ENCODE peak calls at places on chromosomes 16 and 17, in four cellular contexts. E is neural crest cell; I is fibroblast of lung; B is CD8-positive, alpha-beta T cell. D is an unnamed sample.

GRCh38 chr17:77322534-77323412 is 182.0 kb downstream of the SEC14L1 start:
- DNase-seq in E (no peak), B (no peak), I (peak), D (peak)

GRCh38 chr17:79776378-79777165 is 1.4 kb upstream of the CBX2 start:
- DNase-seq in E (no peak), I (no peak), B (no peak), D (no peak)

GRCh38 chr17:78252701-78253635 is 21.5 kb downstream of the TMEM235 start:
- DNase-seq in B (peak), I (no peak), E (no peak), D (no peak)

GRCh38 chr16:57988929-57989328 is 11.5 kb downstream of the ZNF319 start:
- DNase-seq in B (no peak), E (no peak), I (no peak), D (no peak)

GRCh38 chr17:9645858-9646555 is 690 bp downstream of the USP43 start:
- DNase-seq in B (no peak), E (peak), I (peak), D (no peak)

GRCh38 chr16:79651363-79651762 is 50.8 kb upstream of the MAF start:
- DNase-seq in B (no peak), E (no peak), I (peak), D (no peak)

GRCh38 chr16:53465606-53466290 is 31.5 kb downstream of the RBL2 start:
- DNase-seq in I (peak), E (no peak), B (no peak), D (no peak)

GRCh38 chr17:18988546-18989173 is 15.9 kb downstream of the FAM83G start:
- DNase-seq in B (no peak), E (no peak), I (no peak), D (no peak)

GRCh38 chr17:43920500-43921095 is 13.3 kb upstream of the MPP2 start:
- DNase-seq in E (no peak), B (no peak), I (no peak), D (no peak)

GRCh38 chr17:27669136-27669535 is 38.1 kb downstream of the LGALS9 start:
- DNase-seq in B (no peak), E (no peak), I (no peak), D (no peak)

GRCh38 chr16:22198547-22199293 is 7.4 kb upstream of the EEF2K start:
- DNase-seq in I (peak), E (no peak), B (no peak), D (no peak)

GRCh38 chr17:5821057-5821456 is 236.7 kb upstream of the NLRP1 start:
- DNase-seq in B (no peak), I (peak), E (no peak), D (no peak)

GRCh38 chr17:81616877-81617276 is 20.0 kb downstream of the NPLOC4 start:
- DNase-seq in E (no peak), I (no peak), B (no peak), D (no peak)

GRCh38 chr17:78719630-78720298 is 62.3 kb downstream of the CYTH1 start:
- DNase-seq in B (no peak), I (no peak), E (no peak), D (no peak)

GRCh38 chr17:19718613-19719364 is 2.4 kb upstream of the SLC47A2 start:
- DNase-seq in I (no peak), E (no peak), B (no peak), D (no peak)

GRCh38 chr16:15672514-15673167 is 22.6 kb downstream of the NDE1 start:
- DNase-seq in B (peak), E (peak), I (peak), D (peak)

GRCh38 chr17:4301066-4301465 is 37.3 kb upstream of the ANKFY1 start:
- DNase-seq in B (no peak), I (no peak), E (no peak), D (no peak)

GRCh38 chr17:12627177-12627629 is 38.5 kb upstream of the MYOCD start:
- DNase-seq in B (no peak), I (peak), E (no peak), D (no peak)

GRCh38 chr16:53084141-53084541 is 29.4 kb downstream of the CHD9 start:
- DNase-seq in B (no peak), I (no peak), E (no peak), D (no peak)

GRCh38 chr17:14299261-14300093 is 1.4 kb upstream of the HS3ST3B1 start:
- DNase-seq in B (peak), I (peak), E (no peak), D (peak)

GRCh38 chr16:3645504-3646347 is 8.8 kb upstream of the DNASE1 start:
- DNase-seq in B (no peak), E (peak), I (peak), D (no peak)

GRCh38 chr17:50280801-50281441 is 6.7 kb downstream of the TMEM92 start:
- DNase-seq in E (no peak), B (no peak), I (no peak), D (peak)

GRCh38 chr16:79211581-79211980 is 389.0 kb downstream of the MAF start:
- DNase-seq in B (no peak), E (no peak), I (no peak), D (no peak)

GRCh38 chr16:75868636-75869389 is 142.5 kb upstream of the CPHXL start:
- DNase-seq in B (no peak), I (no peak), E (no peak), D (no peak)

GRCh38 chr16:29147710-29148425 is 163.0 kb downstream of the LAT start:
- DNase-seq in B (no peak), I (no peak), E (no peak), D (no peak)

DNA sequence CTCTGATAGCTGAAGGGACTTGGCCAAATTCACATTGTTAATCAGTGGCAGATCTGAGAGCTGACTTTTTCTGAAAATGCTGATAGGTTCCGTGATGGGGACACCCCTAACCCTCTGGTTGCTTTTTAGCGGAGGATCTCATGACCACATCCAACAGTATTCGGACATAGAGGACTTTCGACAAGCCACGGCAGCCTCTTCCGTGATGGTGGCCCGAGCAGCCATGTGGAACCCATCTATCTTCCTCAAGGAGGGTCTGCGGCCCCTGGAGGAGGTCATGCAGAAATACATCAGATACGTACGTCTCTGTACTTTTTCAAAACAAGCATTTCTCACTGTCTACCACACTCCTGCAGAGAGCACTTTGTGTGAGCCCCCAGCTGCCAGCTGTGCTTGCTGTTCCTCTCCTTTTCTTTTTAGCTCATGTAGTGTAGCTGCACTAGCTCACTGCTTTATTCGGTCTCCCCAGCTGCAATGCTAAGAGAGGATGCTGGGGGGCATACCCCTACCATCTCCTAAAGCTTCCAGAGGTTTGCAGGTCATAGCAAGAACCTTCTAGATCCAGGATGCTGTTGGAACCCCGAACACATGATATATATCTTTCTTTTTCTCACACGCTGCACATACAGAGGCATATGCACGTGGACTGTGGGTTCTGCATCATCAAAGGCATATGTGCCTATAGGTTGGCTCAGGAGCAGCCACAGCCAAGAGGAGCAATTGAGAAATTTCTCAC is 14.2 kb upstream of the NFATC3 start:
- DNase-seq in I (no peak), B (peak), E (no peak), D (no peak)
- TF ChIP-seq CTCF in I (no peak), B (no peak), E (no peak), D (no peak)

DNA sequence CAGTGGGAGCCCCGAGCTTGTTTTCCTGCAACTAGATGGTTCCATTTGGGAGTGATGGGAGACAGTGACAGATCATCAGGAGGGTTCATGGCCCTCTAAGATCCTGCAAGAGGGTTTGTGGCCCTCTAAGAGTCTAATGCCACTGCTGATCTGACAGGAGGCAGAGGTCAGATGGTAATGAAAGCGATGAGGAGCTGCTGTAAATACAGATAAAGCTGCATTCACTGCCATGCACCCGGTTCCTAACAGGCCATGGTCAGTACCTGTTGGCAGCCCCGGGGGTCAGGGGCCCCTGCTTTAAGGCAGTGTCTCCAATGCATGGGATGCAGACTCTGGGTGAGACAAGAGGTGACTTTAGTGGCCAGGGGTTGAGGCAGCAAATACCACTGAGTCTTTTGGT is 30.8 kb downstream of the SLC12A3 start:
- DNase-seq in I (no peak), B (no peak), E (no peak), D (no peak)
- TF ChIP-seq CTCF in I (no peak), B (no peak), E (no peak), D (no peak)

GRCh38 chr16:59719121-59719520 is 985.0 kb upstream of the GOT2 start:
- DNase-seq in I (peak), B (no peak), E (no peak), D (no peak)
- TF ChIP-seq CTCF in I (no peak), B (no peak), E (no peak), D (no peak)

GRCh38 chr17:39742856-39743436 is 5.2 kb downstream of the GRB7 start:
- DNase-seq in B (no peak), I (no peak), E (no peak), D (no peak)
- TF ChIP-seq CTCF in B (no peak), I (no peak), E (no peak), D (no peak)

DNA sequence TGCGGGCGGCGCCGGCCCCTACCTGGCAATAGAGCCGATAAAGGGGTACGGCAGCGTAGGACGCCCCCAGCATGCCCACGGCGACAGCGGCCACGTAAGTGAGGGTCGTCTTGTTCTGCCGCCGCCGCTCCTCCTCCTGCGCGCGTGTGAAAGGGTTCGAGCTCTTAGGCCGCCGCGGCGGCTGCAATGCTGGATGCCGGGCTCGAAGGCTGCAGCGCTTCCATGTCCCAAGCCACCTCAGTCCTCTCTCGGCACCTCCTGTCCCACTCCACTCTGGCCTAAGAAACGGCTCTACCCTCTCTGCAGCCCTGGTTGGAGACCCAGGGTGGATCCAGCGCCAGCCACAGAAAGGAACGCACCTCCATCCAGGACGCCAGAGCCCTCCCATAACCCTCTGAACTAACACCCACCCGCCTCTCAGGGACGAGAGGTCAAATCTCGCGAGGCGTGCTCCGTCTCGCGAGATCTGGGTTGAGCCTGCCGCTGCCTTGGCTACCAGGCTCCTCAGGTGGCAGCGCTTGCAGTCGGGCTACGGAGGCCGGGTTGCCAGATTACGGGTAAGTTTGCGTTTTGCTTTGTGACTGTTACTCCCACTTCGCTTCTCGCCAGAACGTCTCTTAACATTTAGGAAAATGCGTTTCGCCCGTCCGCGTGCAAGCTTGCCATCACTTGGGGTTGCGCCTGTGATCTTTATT is at the start of the genes COX11 and STXBP4:
- DNase-seq in I (peak), E (peak), B (peak), D (peak)
- TF ChIP-seq CTCF in I (peak), E (peak), B (no peak), D (peak)

DNA sequence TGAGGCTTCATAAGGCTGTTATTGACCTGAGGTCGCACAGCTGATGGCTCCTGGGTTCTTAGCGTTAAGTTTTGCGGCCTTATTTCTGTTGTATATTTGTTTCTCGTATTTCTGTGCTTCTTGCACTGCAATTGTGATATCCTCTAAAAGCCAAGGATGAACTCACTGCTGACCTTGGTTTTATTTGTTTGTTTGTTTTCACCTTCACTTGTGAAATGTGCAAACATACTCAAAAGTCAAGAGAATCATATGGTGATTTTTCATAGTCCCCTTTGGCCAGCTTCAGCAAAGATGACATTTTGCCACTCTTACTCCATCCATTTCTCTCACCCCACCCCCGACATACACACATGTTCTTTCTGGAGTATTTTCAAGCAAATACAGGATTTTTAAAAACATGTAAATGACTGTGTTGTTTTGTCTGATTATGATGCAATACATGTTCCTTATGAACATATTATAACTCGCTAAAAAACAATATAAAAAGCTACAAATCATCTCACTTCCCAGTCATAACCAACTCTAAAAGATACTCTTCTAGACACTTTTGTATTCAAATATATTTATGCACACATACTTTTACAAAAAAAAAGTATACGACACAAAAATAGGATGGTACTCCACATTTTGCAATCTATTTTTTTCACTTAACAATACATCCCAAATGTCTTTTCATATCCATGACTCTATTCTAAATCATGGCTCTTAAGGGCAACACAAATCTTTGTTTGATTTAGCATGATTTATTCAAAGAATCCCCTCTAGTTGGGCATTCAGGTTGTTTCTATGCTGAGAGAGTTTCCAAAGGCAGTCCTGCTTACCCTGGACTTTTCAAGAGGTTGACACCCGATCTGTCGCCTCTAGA is 5.7 kb upstream of the ZCCHC14 start:
- DNase-seq in B (no peak), I (no peak), E (no peak), D (no peak)
- TF ChIP-seq CTCF in B (no peak), I (no peak), E (no peak), D (no peak)

GRCh38 chr17:35025541-35025940 is 38.0 kb downstream of the RFFL start:
- DNase-seq in E (no peak), B (no peak), I (no peak), D (no peak)

GRCh38 chr17:35028531-35029262 is 34.8 kb downstream of the RFFL start:
- DNase-seq in B (no peak), E (no peak), I (peak), D (no peak)

DNA sequence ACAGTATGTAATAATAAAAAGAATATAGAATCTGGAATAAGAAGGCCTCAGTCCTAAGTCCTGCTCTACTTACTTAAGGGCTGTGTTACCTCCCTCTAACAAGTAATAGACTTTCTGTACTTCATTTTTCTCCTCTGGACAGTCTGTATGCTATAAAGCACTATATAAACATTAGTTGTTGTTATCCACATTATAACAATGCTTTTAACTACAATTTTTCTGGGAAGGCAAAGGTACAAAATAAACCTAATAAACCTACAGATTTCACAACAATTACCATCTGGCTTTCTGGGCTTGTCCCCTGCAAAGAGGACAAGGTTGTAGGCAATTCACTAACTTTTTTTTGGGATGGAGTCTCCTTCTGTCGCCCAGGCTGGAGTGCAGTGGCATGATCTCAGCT is 32.7 kb downstream of the RFFL start:
- DNase-seq in B (no peak), E (no peak), I (no peak), D (no peak)
- TF ChIP-seq CTCF in B (no peak), E (no peak), I (no peak), D (no peak)